ENCODE peak calls at places on chromosomes 16 and 17, in ten cellular contexts. X, U, V, B, G, P, O, T, W and M are unnamed samples. For H3K9me3, the result is how much of the 10 kb centered on the place peaks cover.

GRCh38 chr17:78341559-78342437 is 18.1 kb downstream of the SOCS3 start:
- DNase-seq in X (no peak), U (peak), V (peak), B (peak), G (no peak), P (no peak), O (peak), T (no peak), W (peak), M (peak)

GRCh38 chr17:41777157-41777578 is 9.3 kb downstream of the JUP start:
- DNase-seq in X (no peak), U (peak), V (no peak), B (no peak), G (no peak), P (no peak), O (no peak), T (no peak), W (no peak), M (no peak)

GRCh38 chr17:57577751-57578607 is 167.1 kb downstream of the CCDC182 start:
- DNase-seq in X (no peak), U (peak), V (peak), B (peak), G (no peak), P (no peak), O (peak), T (no peak), W (peak), M (no peak)

GRCh38 chr16:49365711-49366509 is 7.7 kb upstream of the C16orf78 start:
- DNase-seq in X (no peak), U (no peak), V (no peak), B (no peak), G (peak), P (no peak), O (no peak), T (no peak), W (no peak), M (peak)

GRCh38 chr17:8700546-8700945 is 44.1 kb downstream of the CCDC42 start:
- DNase-seq in X (no peak), U (no peak), V (no peak), B (no peak), G (no peak), P (no peak), O (no peak), T (no peak), W (no peak), M (no peak)

GRCh38 chr16:12470311-12471229 is 333.1 kb downstream of the CPPED1 start:
- DNase-seq in X (no peak), U (no peak), V (peak), B (no peak), G (no peak), P (no peak), O (no peak), T (no peak), W (no peak), M (no peak)

GRCh38 chr16:67878232-67878631 is 5.4 kb downstream of the EDC4 start:
- DNase-seq in X (no peak), U (no peak), V (no peak), B (no peak), G (no peak), P (no peak), O (no peak), T (no peak), W (no peak), M (no peak)

GRCh38 chr17:17150450-17150804 is 55.7 kb downstream of the PLD6 start:
- DNase-seq in X (no peak), U (no peak), V (no peak), B (no peak), G (no peak), P (no peak), O (no peak), T (no peak), W (no peak), M (no peak)

GRCh38 chr17:9003355-9004131 is 17.8 kb upstream of the NTN1 start:
- DNase-seq in X (no peak), U (no peak), V (no peak), B (peak), G (no peak), P (no peak), O (no peak), T (no peak), W (no peak), M (no peak)

GRCh38 chr17:74325376-74325742 is 667 bp upstream of the KIF19 start:
- DNase-seq in X (no peak), U (no peak), V (no peak), B (no peak), G (no peak), P (no peak), O (no peak), T (no peak), W (no peak), M (no peak)

GRCh38 chr16:23302045-23302956 is at the start of gene SCNN1B:
- DNase-seq in X (no peak), U (no peak), V (no peak), B (peak), G (no peak), P (no peak), O (peak), T (no peak), W (no peak), M (no peak)

GRCh38 chr16:6482861-6483530 is 849.6 kb upstream of the RBFOX1 start:
- DNase-seq in X (no peak), U (no peak), V (no peak), B (no peak), G (no peak), P (no peak), O (peak), T (no peak), W (no peak), M (no peak)

GRCh38 chr17:41549596-41550039 is 21.5 kb upstream of the KRT19 start:
- DNase-seq in X (no peak), U (peak), V (peak), B (no peak), G (no peak), P (no peak), O (peak), T (peak), W (no peak), M (no peak)

GRCh38 chr16:48556913-48557351 is 53.0 kb downstream of the N4BP1 start:
- DNase-seq in X (no peak), U (no peak), V (peak), B (no peak), G (no peak), P (no peak), O (no peak), T (no peak), W (peak), M (no peak)

GRCh38 chr16:23310217-23310616 is 8.1 kb downstream of the SCNN1B start:
- DNase-seq in X (no peak), U (no peak), V (no peak), B (no peak), G (no peak), P (no peak), O (no peak), T (no peak), W (no peak), M (no peak)

GRCh38 chr16:79261461-79261860 is 339.1 kb downstream of the MAF start:
- DNase-seq in X (no peak), U (peak), V (no peak), B (peak), G (no peak), P (no peak), O (peak), T (peak), W (peak), M (no peak)

GRCh38 chr17:18323007-18323406 is 7.9 kb downstream of the SMCR8 start:
- DNase-seq in X (no peak), U (no peak), V (peak), B (no peak), G (peak), P (no peak), O (no peak), T (no peak), W (no peak), M (no peak)

GRCh38 chr16:73558219-73558618 is 510.3 kb upstream of the ZFHX3 start:
- DNase-seq in X (no peak), U (no peak), V (no peak), B (no peak), G (no peak), P (no peak), O (no peak), T (no peak), W (no peak), M (no peak)

GRCh38 chr17:63423251-63423950 is 22.7 kb downstream of the CYB561 start:
- DNase-seq in X (no peak), U (peak), V (no peak), B (no peak), G (no peak), P (no peak), O (no peak), T (no peak), W (no peak), M (no peak)

GRCh38 chr16:89094252-89094901 is 725 bp downstream of the ACSF3 start:
- DNase-seq in X (no peak), U (peak), V (no peak), B (no peak), G (peak), P (no peak), O (peak), T (no peak), W (peak), M (no peak)

GRCh38 chr16:50680907-50681885 is at the start of gene SNX20:
- DNase-seq in X (peak), U (peak), V (no peak), B (no peak), G (peak), P (peak), O (peak), T (peak), W (no peak), M (no peak)

GRCh38 chr16:25177831-25178688 is 38.7 kb upstream of the AQP8 start:
- DNase-seq in X (no peak), U (peak), V (no peak), B (no peak), G (no peak), P (no peak), O (peak), T (peak), W (no peak), M (no peak)

GRCh38 chr17:69173118-69173517 is 31.4 kb upstream of the ABCA6 start:
- DNase-seq in X (no peak), U (no peak), V (no peak), B (no peak), G (no peak), P (no peak), O (no peak), T (no peak), W (no peak), M (no peak)
- H3K9me3 ChIP-seq in X (under half), U (under half), V (under half), B (under half), G (under half), P (under half), O (under half), T (under half), W (under half), M (under half)

DNA sequence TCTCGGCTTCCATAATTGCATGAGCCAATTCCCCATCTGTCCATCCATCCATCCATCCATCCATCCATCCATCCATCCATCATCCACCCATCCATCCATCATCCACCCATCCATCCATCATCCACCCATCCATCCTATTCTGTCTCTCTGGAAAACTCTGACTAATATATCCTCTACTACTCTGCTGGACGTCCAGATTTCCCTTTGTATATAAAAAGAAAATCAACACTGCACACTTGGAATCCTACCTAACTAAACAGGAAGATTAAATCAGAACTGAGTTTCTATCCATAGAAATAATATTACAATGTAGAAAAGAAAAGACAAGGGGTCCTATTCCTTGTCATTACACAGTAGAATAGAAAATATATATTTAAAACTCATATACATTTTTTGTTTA is 150.3 kb upstream of the CORO6 start:
- DNase-seq in X (no peak), U (no peak), V (no peak), B (no peak), G (no peak), P (no peak), O (no peak), T (no peak), W (no peak), M (no peak)
- H3K9me3 ChIP-seq in X (under half), U (under half), V (under half), B (under half), G (under half), P (under half), O (under half), T (under half), W (under half), M (under half)

GRCh38 chr16:3292604-3293003 is 9.3 kb downstream of the ZNF263 start:
- DNase-seq in X (no peak), U (no peak), V (peak), B (no peak), G (no peak), P (no peak), O (no peak), T (no peak), W (no peak), M (no peak)
- H3K9me3 ChIP-seq in X (half or more), U (under half), V (half or more), B (half or more), G (under half), P (under half), O (half or more), T (under half), W (half or more), M (half or more)

GRCh38 chr16:71449020-71449419 is 7.2 kb upstream of the TLE7 start:
- DNase-seq in X (no peak), U (no peak), V (no peak), B (no peak), G (no peak), P (no peak), O (no peak), T (no peak), W (no peak), M (no peak)
- H3K9me3 ChIP-seq in X (under half), U (under half), V (half or more), B (half or more), G (under half), P (under half), O (half or more), T (under half), W (half or more), M (half or more)

GRCh38 chr17:82946081-82946480 is 106.3 kb upstream of the ZNF750 start:
- DNase-seq in X (no peak), U (no peak), V (no peak), B (no peak), G (no peak), P (no peak), O (no peak), T (no peak), W (no peak), M (no peak)
- H3K9me3 ChIP-seq in X (under half), U (under half), V (half or more), B (half or more), G (under half), P (under half), O (under half), T (under half), W (under half), M (under half)

GRCh38 chr17:48299760-48300159 is 130.3 kb downstream of the SKAP1 start:
- DNase-seq in X (no peak), U (no peak), V (no peak), B (no peak), G (no peak), P (no peak), O (no peak), T (no peak), W (no peak), M (no peak)
- H3K9me3 ChIP-seq in X (under half), U (under half), V (under half), B (under half), G (under half), P (under half), O (under half), T (under half), W (under half), M (under half)

DNA sequence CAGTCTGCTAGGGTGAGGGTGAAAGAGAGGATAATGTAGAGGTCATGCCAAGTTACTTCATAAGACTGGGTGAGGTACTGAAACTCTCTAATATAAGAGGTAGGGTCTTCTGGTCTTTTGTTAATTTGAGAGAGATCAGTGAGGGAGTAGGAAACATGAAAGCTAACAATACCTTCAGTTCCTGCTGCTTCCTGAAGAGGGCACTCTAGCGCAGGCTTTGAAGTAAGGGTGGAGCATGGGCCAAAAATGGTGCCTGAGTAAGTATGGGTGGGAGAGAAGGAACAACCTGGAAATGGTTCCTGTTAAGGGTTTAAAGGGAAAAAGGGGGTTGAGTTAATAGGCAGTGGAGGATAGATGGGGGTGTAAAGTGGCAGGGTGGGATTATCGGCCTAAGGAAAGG is 2449.5 kb downstream of the TP53TG3F start:
- DNase-seq in X (no peak), U (peak), V (no peak), B (no peak), G (peak), P (no peak), O (no peak), T (no peak), W (no peak), M (no peak)
- H3K9me3 ChIP-seq in X (under half), U (under half), V (under half), B (under half), G (under half), P (under half), O (half or more), T (under half), W (under half), M (under half)